ENCODE peak calls at places on chromosomes 1 and 21, in six cellular contexts. T is uterus, L is fibroblast of pulmonary artery, F is fibroblast of mammary gland, B is RWPE2, I is epithelial cell of esophagus. R is an unnamed sample.

GRCh38 chr1:213666922-213667321 is 320.9 kb upstream of the PROX1 start:
- DNase-seq in T (no peak), L (no peak), F (no peak), B (no peak), I (no peak), R (no peak)

GRCh38 chr1:171222961-171223360 is 25.3 kb upstream of the FMO1 start:
- DNase-seq in T (no peak), L (peak), F (peak), B (no peak), I (no peak), R (no peak)

GRCh38 chr1:21741206-21741605 is 41.7 kb downstream of the USP48 start:
- DNase-seq in T (no peak), L (no peak), F (no peak), B (no peak), I (no peak), R (no peak)

GRCh38 chr21:20729376-20729775 is 268.8 kb upstream of the NCAM2 start:
- DNase-seq in T (no peak), L (peak), F (peak), B (no peak), I (peak), R (peak)

GRCh38 chr1:154860154-154860870 is 9.8 kb downstream of the KCNN3 start:
- DNase-seq in T (no peak), L (no peak), F (no peak), B (no peak), I (no peak), R (no peak)

GRCh38 chr1:69221492-69221990 is 346.2 kb upstream of the LRRC7 start:
- DNase-seq in T (no peak), L (no peak), F (no peak), B (no peak), I (no peak), R (peak)

GRCh38 chr21:36127977-36128376 is 6.9 kb upstream of the CBR3 start:
- DNase-seq in T (no peak), L (no peak), F (no peak), B (peak), I (no peak), R (no peak)

GRCh38 chr1:23562138-23562819 is 3.0 kb upstream of the ID3 start:
- DNase-seq in T (peak), L (peak), F (peak), B (peak), I (peak), R (peak)

GRCh38 chr1:112054504-112054903 is 65.0 kb upstream of the KCND3 start:
- DNase-seq in T (no peak), L (no peak), F (no peak), B (no peak), I (peak), R (no peak)

GRCh38 chr1:12434174-12434573 is 183.8 kb downstream of the DHRS3 start:
- DNase-seq in T (no peak), L (peak), F (peak), B (no peak), I (peak), R (peak)

GRCh38 chr1:39409055-39409816 is 82.2 kb upstream of the BMP8A start:
- DNase-seq in T (peak), L (peak), F (peak), B (no peak), I (peak), R (no peak)

GRCh38 chr1:29237906-29238600 is 1.7 kb downstream of the PTPRU start:
- DNase-seq in T (peak), L (peak), F (no peak), B (no peak), I (peak), R (no peak)

GRCh38 chr21:44962481-44962966 is 22.7 kb downstream of the SLX9 start:
- DNase-seq in T (peak), L (peak), F (peak), B (no peak), I (peak), R (peak)

GRCh38 chr1:225517697-225518096 is 89.9 kb upstream of the LBR start:
- DNase-seq in T (no peak), L (no peak), F (no peak), B (no peak), I (no peak), R (no peak)
- TF ChIP-seq CTCF in T (no peak), L (no peak), F (no peak), B (no peak), I (no peak), R (no peak)

GRCh38 chr1:33181906-33182305 is at the start of gene TRIM62:
- DNase-seq in T (peak), L (peak), F (peak), B (peak), I (peak), R (peak)
- TF ChIP-seq CTCF in T (no peak), L (no peak), F (no peak), B (no peak), I (no peak), R (no peak)

GRCh38 chr1:184340984-184341383 is 45.8 kb upstream of the C1orf21 start:
- DNase-seq in T (no peak), L (peak), F (peak), B (no peak), I (no peak), R (no peak)
- TF ChIP-seq CTCF in T (no peak), L (peak), F (peak), B (no peak), I (peak), R (no peak)

GRCh38 chr1:30777906-30778155 is 20.3 kb upstream of the LAPTM5 start:
- DNase-seq in T (no peak), L (no peak), F (no peak), B (no peak), I (no peak), R (no peak)
- TF ChIP-seq CTCF in T (no peak), L (peak), F (peak), B (peak), I (no peak), R (no peak)

GRCh38 chr21:37259426-37259825 is 7.7 kb downstream of the VPS26C start:
- DNase-seq in T (no peak), L (no peak), F (peak), B (no peak), I (no peak), R (no peak)

GRCh38 chr21:37257967-37258877 is 8.9 kb downstream of the VPS26C start:
- DNase-seq in T (peak), L (peak), F (peak), B (peak), I (peak), R (peak)

GRCh38 chr21:37253991-37254390 is 13.1 kb downstream of the VPS26C start:
- DNase-seq in T (no peak), L (no peak), F (peak), B (no peak), I (no peak), R (no peak)

DNA sequence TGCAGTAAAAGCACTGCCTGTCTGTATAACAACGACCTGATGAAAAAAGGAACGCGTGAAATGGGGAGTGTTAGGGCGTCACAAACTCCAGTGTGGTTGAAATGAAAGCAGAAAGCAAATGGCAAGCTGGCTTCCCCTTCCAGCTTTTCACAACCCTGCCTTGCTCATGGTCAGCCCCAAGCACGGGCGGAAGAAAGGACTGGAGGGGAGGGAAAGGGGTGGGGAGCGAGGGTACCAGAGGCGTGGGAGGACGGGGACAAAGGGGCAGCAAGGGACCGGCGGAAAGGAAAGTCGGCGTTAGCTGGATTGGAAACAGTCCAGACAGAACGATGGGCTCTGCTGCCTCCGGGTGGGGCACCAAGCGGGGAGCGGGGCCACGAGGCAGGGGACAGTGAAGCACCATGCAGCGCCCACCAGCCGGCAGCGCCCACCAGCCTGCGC is 9.6 kb downstream of the VPS26C start:
- DNase-seq in T (no peak), L (peak), F (peak), B (no peak), I (peak), R (peak)
- TF ChIP-seq CTCF in T (no peak), L (no peak), F (no peak), B (no peak), I (no peak), R (no peak)

GRCh38 chr1:204410764-204411450 is 710 bp downstream of the PPP1R15B start:
- DNase-seq in T (peak), L (peak), F (peak), B (no peak), I (peak), R (peak)

GRCh38 chr1:204408602-204409001 is 3.0 kb downstream of the PPP1R15B start:
- DNase-seq in T (no peak), L (no peak), F (no peak), B (no peak), I (no peak), R (no peak)

GRCh38 chr1:204409111-204409510 is 2.5 kb downstream of the PPP1R15B start:
- DNase-seq in T (no peak), L (peak), F (no peak), B (no peak), I (no peak), R (peak)

GRCh38 chr1:204409878-204410763 is 1.5 kb downstream of the PPP1R15B start:
- DNase-seq in T (no peak), L (no peak), F (no peak), B (no peak), I (no peak), R (peak)

DNA sequence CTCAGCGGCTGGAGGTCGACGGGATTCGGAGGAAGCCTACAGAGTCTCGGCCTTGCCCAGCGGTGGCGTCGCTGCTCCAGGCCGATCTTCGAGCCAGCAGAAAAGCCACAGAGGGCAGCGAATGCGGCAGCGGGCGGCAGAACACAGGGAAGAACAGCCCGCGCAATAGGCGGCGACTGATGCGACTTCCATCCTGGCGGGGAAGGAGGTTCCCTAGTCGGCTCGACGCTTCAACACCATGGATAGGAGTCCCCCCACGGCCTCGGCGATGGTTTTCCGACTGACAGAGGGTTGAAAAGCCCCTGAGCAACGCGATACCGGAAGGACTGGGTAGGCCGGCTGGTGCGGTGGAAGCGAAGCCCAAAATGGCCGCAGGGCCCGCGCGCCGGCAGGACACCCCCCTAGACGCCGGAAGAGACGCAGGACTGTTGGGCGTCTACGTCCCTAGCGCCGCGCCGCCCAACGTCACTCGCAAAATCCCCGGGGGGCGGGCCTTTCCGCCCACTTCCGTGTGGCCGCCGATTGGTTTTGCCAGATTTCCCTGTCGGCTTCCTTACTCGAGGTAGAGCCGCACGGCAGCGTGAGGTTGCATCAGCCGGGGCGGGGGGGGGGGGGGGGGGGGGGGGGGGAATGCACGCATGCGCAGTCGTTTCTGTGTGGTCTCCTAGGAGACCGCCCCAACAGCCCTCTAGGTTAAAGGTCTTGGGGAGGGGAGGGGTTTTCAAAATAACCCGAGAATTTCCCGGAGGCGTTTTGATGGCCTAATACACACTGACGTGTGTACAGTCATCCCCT is at the start of gene PPP1R15B:
- DNase-seq in T (peak), L (peak), F (peak), B (peak), I (peak), R (peak)
- TF ChIP-seq CTCF in T (no peak), L (no peak), F (no peak), B (no peak), I (no peak), R (no peak)

GRCh38 chr1:36731226-36732037 is 248.7 kb upstream of the CSF3R start:
- DNase-seq in T (no peak), L (no peak), F (no peak), B (no peak), I (no peak), R (no peak)
- TF ChIP-seq CTCF in T (no peak), L (no peak), F (no peak), B (no peak), I (no peak), R (no peak)

R was measured in RWPE1.